ENCODE peak calls at places on chromosomes 12 and 14, in five cellular contexts. S is T-cell; N is neural progenitor cell; Y is left colon; V is activated T-helper 1 cell treated with anti-CD3 and anti-CD28 coated beads, Interleukin-12 subunit alpha, Interleukin-12 subunit beta, Interleukin-2, Interleukin-4 antibody, amounts not matched to agents 30 ng/mL and 10 ng/mL and 1 ng/mL, durations not matched to agents 14 hours and 24 hours and 36 hours. B is an unnamed sample.

GRCh38 chr14:76884394-76884793 is 58.2 kb downstream of the LRRC74A start:
- DNase-seq in Y (no peak), V (no peak), N (no peak), S (no peak), B (no peak)

GRCh38 chr12:108565976-108566375 is 3.6 kb downstream of the ISCU start:
- DNase-seq in V (no peak), N (no peak), Y (peak; percentile 82), S (peak; percentile 30), B (peak; percentile 78)

GRCh38 chr14:105452963-105453362 is 21.7 kb upstream of the CRIP2 start:
- DNase-seq in S (no peak), V (no peak), N (no peak), Y (no peak), B (no peak)

GRCh38 chr12:64077922-64078321 is 144.2 kb downstream of the KICS2 start:
- DNase-seq in N (no peak), S (no peak), Y (no peak), V (no peak), B (no peak)

GRCh38 chr12:52238916-52239649 is 6.0 kb downstream of the KRT7 start:
- DNase-seq in V (no peak), Y (no peak), N (no peak), S (no peak), B (no peak)

GRCh38 chr12:91379051-91379775 is 196.6 kb upstream of the DCN start:
- DNase-seq in S (no peak), N (no peak), Y (no peak), V (no peak), B (no peak)

GRCh38 chr12:14473707-14474287 is 93.9 kb downstream of the PLBD1 start:
- DNase-seq in V (no peak), N (peak; percentile 15), S (no peak), Y (no peak), B (no peak)

GRCh38 chr12:124452576-124453391 is 114.6 kb downstream of the NCOR2 start:
- DNase-seq in V (no peak), N (peak; percentile 25), S (no peak), Y (no peak), B (no peak)

GRCh38 chr14:50417853-50418252 is 21.2 kb upstream of the CDKL1 start:
- DNase-seq in S (no peak), N (no peak), Y (no peak), V (no peak), B (no peak)

GRCh38 chr12:110853856-110854255 is 7.1 kb downstream of the CCDC63 start:
- DNase-seq in N (peak; percentile 49), Y (no peak), S (no peak), V (no peak), B (no peak)

GRCh38 chr12:130141105-130141504 is 21.2 kb upstream of the FZD10 start:
- DNase-seq in V (no peak), Y (no peak), S (no peak), N (no peak), B (no peak)

GRCh38 chr12:47838286-47838931 is 18.7 kb upstream of the HDAC7 start:
- DNase-seq in Y (no peak), S (no peak), V (no peak), N (peak; percentile 69), B (no peak)

GRCh38 chr12:123165537-123165936 is 14.6 kb upstream of the PITPNM2 start:
- DNase-seq in Y (no peak), S (no peak), N (no peak), V (no peak), B (no peak)

GRCh38 chr12:87270894-87271293 is 758.3 kb downstream of the C12orf50 start:
- DNase-seq in N (peak; percentile 21), Y (no peak), S (no peak), V (no peak), B (no peak)

GRCh38 chr12:47777741-47778558 is 4.9 kb downstream of the SLC48A1 start:
- DNase-seq in V (no peak), N (no peak), S (no peak), Y (no peak), B (peak; percentile 78)

GRCh38 chr12:55673638-55674037 is 34.1 kb downstream of the ITGA7 start:
- DNase-seq in S (no peak), V (no peak), Y (no peak), N (no peak), B (no peak)

GRCh38 chr12:52234226-52234810 is 1.3 kb downstream of the KRT7 start:
- DNase-seq in S (no peak), Y (no peak), N (no peak), V (no peak), B (no peak)

GRCh38 chr12:65824314-65824563 is at the start of gene HMGA2:
- DNase-seq in S (no peak), N (no peak), Y (no peak), V (no peak), B (no peak)

GRCh38 chr12:118360785-118361404 is 11.8 kb downstream of the TAOK3 start:
- DNase-seq in V (no peak), S (no peak), Y (no peak), N (no peak), B (no peak)

GRCh38 chr14:30179381-30180130 is 251.9 kb upstream of the PRKD1 start:
- DNase-seq in N (no peak), S (no peak), V (no peak), Y (no peak), B (no peak)

GRCh38 chr12:26428420-26428819 is 233.0 kb downstream of the SSPN start:
- DNase-seq in S (no peak), N (no peak), V (no peak), Y (no peak), B (no peak)

GRCh38 chr14:53356361-53357150 is 203.4 kb upstream of the DDHD1 start:
- DNase-seq in Y (no peak), N (peak; percentile 18), V (no peak), S (no peak), B (no peak)

GRCh38 chr12:123788541-123788940 is 26.4 kb downstream of the DNAH10 start:
- DNase-seq in S (no peak), Y (no peak), V (no peak), N (no peak), B (no peak)

GRCh38 chr14:69351385-69351784 is 46.7 kb downstream of the ERH start:
- DNase-seq in S (no peak), Y (no peak), V (no peak), N (no peak), B (no peak)